ENCODE peak calls at places on chromosomes 16 and 17, in six cellular contexts. One of them, this sample, is unnamed.

GRCh38 chr16:49740190-49740589 is 115.7 kb downstream of the ZNF423 start:
- DNase-seq in iPS DF 6.9: no peak
- DNase-seq in T-helper 2 cell: no peak
- DNase-seq in AG04450: no peak
- DNase-seq in transverse colon: no peak
- DNase-seq in stimulated activated CD4-positive, alpha-beta T cell treated with anti-CD3 and anti-CD28 coated beads, Interleukin-15, amount 100 ng/mL, for 24 hours: no peak
- DNase-seq in this sample: no peak

GRCh38 chr17:79707931-79708891 is 22.5 kb upstream of the ENPP7 start:
- DNase-seq in AG04450: no peak
- DNase-seq in stimulated activated CD4-positive, alpha-beta T cell treated with anti-CD3 and anti-CD28 coated beads, Interleukin-15, amount 100 ng/mL, for 24 hours: peak
- DNase-seq in transverse colon: peak
- DNase-seq in iPS DF 6.9: no peak
- DNase-seq in T-helper 2 cell: peak
- DNase-seq in this sample: no peak

GRCh38 chr17:1347681-1348318 is 52.2 kb downstream of the YWHAE start:
- DNase-seq in stimulated activated CD4-positive, alpha-beta T cell treated with anti-CD3 and anti-CD28 coated beads, Interleukin-15, amount 100 ng/mL, for 24 hours: no peak
- DNase-seq in iPS DF 6.9: no peak
- DNase-seq in T-helper 2 cell: peak
- DNase-seq in transverse colon: peak
- DNase-seq in AG04450: no peak
- DNase-seq in this sample: no peak

GRCh38 chr16:57245472-57246113 is 534 bp downstream of the ARL2BP start:
- DNase-seq in stimulated activated CD4-positive, alpha-beta T cell treated with anti-CD3 and anti-CD28 coated beads, Interleukin-15, amount 100 ng/mL, for 24 hours: peak
- DNase-seq in AG04450: no peak
- DNase-seq in T-helper 2 cell: no peak
- DNase-seq in iPS DF 6.9: no peak
- DNase-seq in transverse colon: peak
- DNase-seq in this sample: no peak

GRCh38 chr16:12468552-12468951 is 335.1 kb downstream of the CPPED1 start:
- DNase-seq in iPS DF 6.9: peak
- DNase-seq in T-helper 2 cell: no peak
- DNase-seq in stimulated activated CD4-positive, alpha-beta T cell treated with anti-CD3 and anti-CD28 coated beads, Interleukin-15, amount 100 ng/mL, for 24 hours: no peak
- DNase-seq in AG04450: no peak
- DNase-seq in transverse colon: no peak
- DNase-seq in this sample: no peak

GRCh38 chr17:38601539-38602351 is 4.0 kb downstream of the SRCIN1 start:
- DNase-seq in stimulated activated CD4-positive, alpha-beta T cell treated with anti-CD3 and anti-CD28 coated beads, Interleukin-15, amount 100 ng/mL, for 24 hours: no peak
- DNase-seq in transverse colon: peak
- DNase-seq in AG04450: no peak
- DNase-seq in iPS DF 6.9: no peak
- DNase-seq in T-helper 2 cell: peak
- DNase-seq in this sample: no peak

GRCh38 chr17:78133179-78133951 is 2.8 kb downstream of the TMC8 start:
- DNase-seq in T-helper 2 cell: peak
- DNase-seq in transverse colon: no peak
- DNase-seq in iPS DF 6.9: no peak
- DNase-seq in AG04450: no peak
- DNase-seq in stimulated activated CD4-positive, alpha-beta T cell treated with anti-CD3 and anti-CD28 coated beads, Interleukin-15, amount 100 ng/mL, for 24 hours: peak
- DNase-seq in this sample: no peak

GRCh38 chr17:55286681-55287589 is 22.2 kb downstream of the HLF start:
- DNase-seq in stimulated activated CD4-positive, alpha-beta T cell treated with anti-CD3 and anti-CD28 coated beads, Interleukin-15, amount 100 ng/mL, for 24 hours: no peak
- DNase-seq in iPS DF 6.9: no peak
- DNase-seq in transverse colon: peak
- DNase-seq in AG04450: no peak
- DNase-seq in T-helper 2 cell: no peak
- DNase-seq in this sample: peak

GRCh38 chr16:9260665-9261064 is 169.2 kb downstream of the HAPSTR1 start:
- DNase-seq in AG04450: no peak
- DNase-seq in T-helper 2 cell: no peak
- DNase-seq in iPS DF 6.9: no peak
- DNase-seq in transverse colon: peak
- DNase-seq in stimulated activated CD4-positive, alpha-beta T cell treated with anti-CD3 and anti-CD28 coated beads, Interleukin-15, amount 100 ng/mL, for 24 hours: no peak
- DNase-seq in this sample: no peak

GRCh38 chr17:39612935-39613465 is 5.3 kb upstream of the NEUROD2 start:
- DNase-seq in transverse colon: no peak
- DNase-seq in stimulated activated CD4-positive, alpha-beta T cell treated with anti-CD3 and anti-CD28 coated beads, Interleukin-15, amount 100 ng/mL, for 24 hours: no peak
- DNase-seq in AG04450: no peak
- DNase-seq in T-helper 2 cell: no peak
- DNase-seq in iPS DF 6.9: no peak
- DNase-seq in this sample: no peak

GRCh38 chr17:46793541-46793940 is 25.0 kb downstream of the WNT3 start:
- DNase-seq in stimulated activated CD4-positive, alpha-beta T cell treated with anti-CD3 and anti-CD28 coated beads, Interleukin-15, amount 100 ng/mL, for 24 hours: no peak
- DNase-seq in iPS DF 6.9: no peak
- DNase-seq in AG04450: no peak
- DNase-seq in transverse colon: no peak
- DNase-seq in T-helper 2 cell: no peak
- DNase-seq in this sample: no peak

GRCh38 chr16:2769675-2770056 is 7.4 kb downstream of the ELOB start:
- DNase-seq in T-helper 2 cell: no peak
- DNase-seq in AG04450: no peak
- DNase-seq in iPS DF 6.9: no peak
- DNase-seq in transverse colon: peak
- DNase-seq in stimulated activated CD4-positive, alpha-beta T cell treated with anti-CD3 and anti-CD28 coated beads, Interleukin-15, amount 100 ng/mL, for 24 hours: no peak
- DNase-seq in this sample: no peak

GRCh38 chr16:58492066-58492465 is 7.9 kb upstream of the NDRG4 start:
- DNase-seq in stimulated activated CD4-positive, alpha-beta T cell treated with anti-CD3 and anti-CD28 coated beads, Interleukin-15, amount 100 ng/mL, for 24 hours: no peak
- DNase-seq in iPS DF 6.9: no peak
- DNase-seq in AG04450: no peak
- DNase-seq in T-helper 2 cell: no peak
- DNase-seq in transverse colon: no peak
- DNase-seq in this sample: no peak

This sample was measured in astrocyte.